ENCODE peak calls at places on chromosome 15, in eight cellular contexts. G, N, L, D, A, I, C and F are unnamed samples.

GRCh38 chr15:51424780-51425179 is 83.3 kb downstream of the GLDN start:
- DNase-seq in G (no peak), N (no peak), L (no peak), D (no peak), A (no peak), I (no peak), C (no peak), F (no peak)

GRCh38 chr15:58839485-58839884 is 68.4 kb downstream of the MINDY2 start:
- DNase-seq in G (peak; percentile 7), N (no peak), L (no peak), D (no peak), A (peak; percentile 33), I (peak; percentile 31), C (no peak), F (no peak)

GRCh38 chr15:31326729-31327673 is at the start of gene KLF13:
- DNase-seq in G (peak; percentile 92), N (no peak), L (peak; percentile 69), D (no peak), A (peak; percentile 74), I (no peak), C (peak; percentile 63), F (peak; percentile 73)

GRCh38 chr15:100914876-100915275 is 4.3 kb upstream of the LRRK1 start:
- DNase-seq in G (no peak), N (no peak), L (peak; percentile 4), D (no peak), A (no peak), I (peak; percentile 32), C (no peak), F (no peak)

GRCh38 chr15:40430271-40430805 is 10.4 kb upstream of the BAHD1 start:
- DNase-seq in G (peak; percentile 55), N (no peak), L (no peak), D (no peak), A (peak; percentile 30), I (peak; percentile 54), C (peak; percentile 83), F (no peak)

GRCh38 chr15:51622269-51623180 is at the start of gene DMXL2:
- DNase-seq in G (peak; percentile 66), N (no peak), L (peak; percentile 81), D (peak; percentile 60), A (peak; percentile 95), I (peak; percentile 94), C (peak; percentile 87), F (peak; percentile 85)

GRCh38 chr15:80309769-80310384 is 57.9 kb upstream of the CTXND1 start:
- DNase-seq in G (peak; percentile 30), N (no peak), L (no peak), D (no peak), A (peak; percentile 48), I (peak; percentile 31), C (peak; percentile 36), F (peak; percentile 40)

GRCh38 chr15:48052871-48053383 is 67.9 kb upstream of the SLC24A5 start:
- DNase-seq in G (no peak), N (no peak), L (no peak), D (no peak), A (no peak), I (no peak), C (no peak), F (no peak)

GRCh38 chr15:99437315-99438221 is 128.2 kb upstream of the MEF2A start:
- DNase-seq in G (no peak), N (no peak), L (no peak), D (no peak), A (no peak), I (no peak), C (no peak), F (no peak)

DNA sequence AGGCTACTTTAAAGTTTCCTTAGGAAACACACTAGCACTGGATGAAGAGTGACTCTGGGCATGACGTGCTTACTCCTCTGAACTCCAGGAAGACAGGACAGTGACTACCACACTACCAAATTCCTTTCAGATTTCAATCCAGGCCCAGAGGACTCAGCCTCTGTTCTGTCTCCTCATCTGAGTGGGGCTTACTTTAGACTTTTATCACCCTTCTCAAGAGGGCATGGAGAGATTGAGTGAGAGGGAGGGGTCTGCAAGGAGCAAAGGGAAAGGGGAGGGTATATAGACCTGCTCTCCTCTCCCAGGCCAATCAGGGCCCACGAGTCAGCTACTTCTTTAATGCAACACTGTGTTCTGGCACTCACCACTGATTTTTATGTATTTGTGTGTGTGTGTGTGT is 29.4 kb upstream of the RSL24D1 start:
- DNase-seq in G (no peak), N (no peak), L (no peak), D (no peak), A (no peak), I (no peak), C (no peak), F (no peak)
- TF ChIP-seq POLR2A in G (no peak), N (no peak), L (no peak), D (no peak), A (no peak), I (no peak), C (no peak), F (no peak)

GRCh38 chr15:88938802-88939485 is 25.8 kb upstream of the MFGE8 start:
- DNase-seq in G (no peak), N (no peak), L (no peak), D (no peak), A (no peak), I (peak; percentile 12), C (no peak), F (no peak)
- TF ChIP-seq POLR2A in G (no peak), N (no peak), L (no peak), D (no peak), A (no peak), I (no peak), C (no peak), F (no peak)

GRCh38 chr15:24961967-24962366 is 7.2 kb downstream of the SNRPN start:
- DNase-seq in G (no peak), N (no peak), L (no peak), D (no peak), A (no peak), I (no peak), C (no peak), F (no peak)

GRCh38 chr15:24957691-24958090 is 2.9 kb downstream of the SNRPN start:
- DNase-seq in G (no peak), N (no peak), L (no peak), D (no peak), A (no peak), I (no peak), C (peak; percentile 9), F (no peak)

GRCh38 chr15:24955549-24955929 is 752 bp downstream of the SNRPN start:
- DNase-seq in G (peak; percentile 25), N (no peak), L (peak; percentile 26), D (no peak), A (no peak), I (no peak), C (peak; percentile 28), F (peak; percentile 17)

GRCh38 chr15:24954783-24955548 is at the start of the genes SNRPN and SNURF:
- DNase-seq in G (peak; percentile 48), N (no peak), L (peak; percentile 72), D (peak; percentile 27), A (peak; percentile 81), I (no peak), C (peak; percentile 85), F (peak; percentile 69)

GRCh38 chr15:24956131-24956838 is 1.5 kb downstream of the SNRPN start:
- DNase-seq in G (peak; percentile 73), N (no peak), L (peak; percentile 80), D (peak; percentile 30), A (peak; percentile 83), I (no peak), C (peak; percentile 82), F (peak; percentile 85)
- TF ChIP-seq POLR2A in G (peak; percentile 36), N (peak; percentile 17), L (no peak), D (peak; percentile 35), A (peak; percentile 18), I (no peak), C (peak; percentile 86), F (peak; percentile 81)

GRCh38 chr15:22979699-22980188 is 424 bp downstream of the CYFIP1 start:
- DNase-seq in G (no peak), N (no peak), L (peak; percentile 47), D (no peak), A (no peak), I (peak; percentile 50), C (peak; percentile 20), F (peak; percentile 26)

GRCh38 chr15:22979069-22979698 is 984 bp downstream of the CYFIP1 start:
- DNase-seq in G (peak; percentile 48), N (no peak), L (peak; percentile 39), D (peak; percentile 60), A (peak; percentile 73), I (peak; percentile 81), C (peak; percentile 68), F (peak; percentile 76)

GRCh38 chr15:22981336-22981840 is 1.2 kb upstream of the CYFIP1 start:
- DNase-seq in G (no peak), N (no peak), L (no peak), D (no peak), A (no peak), I (no peak), C (no peak), F (no peak)

GRCh38 chr15:22978691-22979068 is 1.5 kb downstream of the CYFIP1 start:
- DNase-seq in G (no peak), N (no peak), L (no peak), D (no peak), A (no peak), I (peak; percentile 10), C (no peak), F (no peak)

GRCh38 chr15:22980189-22981136 is at the start of gene CYFIP1:
- DNase-seq in G (no peak), N (no peak), L (peak; percentile 87), D (peak; percentile 70), A (peak; percentile 84), I (peak; percentile 73), C (peak; percentile 91), F (peak; percentile 92)
- TF ChIP-seq POLR2A in G (no peak), N (peak; percentile 45), L (no peak), D (no peak), A (peak; percentile 74), I (no peak), C (peak; percentile 51), F (peak; percentile 79)